ENCODE peak calls at places on chromosomes 5 and 9, in four cellular contexts. One of them, this sample, is unnamed.

GRCh38 chr9:113350338-113350672 is 964 bp downstream of the BSPRY start:
- DNase-seq in AG04450: no peak
- DNase-seq in keratinocyte: no peak
- DNase-seq in psoas muscle: no peak
- DNase-seq in this sample: no peak

GRCh38 chr9:93134018-93134739 is at the start of gene NINJ1:
- DNase-seq in AG04450: no peak
- DNase-seq in psoas muscle: peak
- DNase-seq in keratinocyte: no peak
- DNase-seq in this sample: no peak

GRCh38 chr9:106872641-106873040 is 9.7 kb downstream of the ZNF462 start:
- DNase-seq in AG04450: no peak
- DNase-seq in keratinocyte: no peak
- DNase-seq in psoas muscle: no peak
- DNase-seq in this sample: no peak

GRCh38 chr9:112252194-112252593 is 77.1 kb upstream of the SUSD1 start:
- DNase-seq in keratinocyte: no peak
- DNase-seq in AG04450: no peak
- DNase-seq in psoas muscle: no peak
- DNase-seq in this sample: no peak

GRCh38 chr9:114612272-114612923 is 1.3 kb downstream of the TMEM268 start:
- DNase-seq in keratinocyte: no peak
- DNase-seq in AG04450: no peak
- DNase-seq in psoas muscle: peak
- DNase-seq in this sample: no peak

GRCh38 chr9:131669234-131670172 is 70.4 kb downstream of the RAPGEF1 start:
- DNase-seq in psoas muscle: no peak
- DNase-seq in AG04450: no peak
- DNase-seq in keratinocyte: no peak
- DNase-seq in this sample: no peak

GRCh38 chr5:150278046-150278760 is 11.4 kb downstream of the CAMK2A start:
- DNase-seq in psoas muscle: no peak
- DNase-seq in keratinocyte: no peak
- DNase-seq in AG04450: no peak
- DNase-seq in this sample: no peak

GRCh38 chr5:435961-436640 is 6.9 kb upstream of the EXOC3 start:
- DNase-seq in psoas muscle: peak
- DNase-seq in keratinocyte: no peak
- DNase-seq in AG04450: no peak
- DNase-seq in this sample: no peak

GRCh38 chr5:12016149-12016740 is 112.0 kb upstream of the CTNND2 start:
- DNase-seq in psoas muscle: no peak
- DNase-seq in AG04450: no peak
- DNase-seq in keratinocyte: no peak
- DNase-seq in this sample: peak
- H3K4me3 ChIP-seq in psoas muscle: no peak
- H3K4me3 ChIP-seq in AG04450: no peak
- H3K4me3 ChIP-seq in keratinocyte: no peak
- H3K4me3 ChIP-seq in this sample: no peak

DNA sequence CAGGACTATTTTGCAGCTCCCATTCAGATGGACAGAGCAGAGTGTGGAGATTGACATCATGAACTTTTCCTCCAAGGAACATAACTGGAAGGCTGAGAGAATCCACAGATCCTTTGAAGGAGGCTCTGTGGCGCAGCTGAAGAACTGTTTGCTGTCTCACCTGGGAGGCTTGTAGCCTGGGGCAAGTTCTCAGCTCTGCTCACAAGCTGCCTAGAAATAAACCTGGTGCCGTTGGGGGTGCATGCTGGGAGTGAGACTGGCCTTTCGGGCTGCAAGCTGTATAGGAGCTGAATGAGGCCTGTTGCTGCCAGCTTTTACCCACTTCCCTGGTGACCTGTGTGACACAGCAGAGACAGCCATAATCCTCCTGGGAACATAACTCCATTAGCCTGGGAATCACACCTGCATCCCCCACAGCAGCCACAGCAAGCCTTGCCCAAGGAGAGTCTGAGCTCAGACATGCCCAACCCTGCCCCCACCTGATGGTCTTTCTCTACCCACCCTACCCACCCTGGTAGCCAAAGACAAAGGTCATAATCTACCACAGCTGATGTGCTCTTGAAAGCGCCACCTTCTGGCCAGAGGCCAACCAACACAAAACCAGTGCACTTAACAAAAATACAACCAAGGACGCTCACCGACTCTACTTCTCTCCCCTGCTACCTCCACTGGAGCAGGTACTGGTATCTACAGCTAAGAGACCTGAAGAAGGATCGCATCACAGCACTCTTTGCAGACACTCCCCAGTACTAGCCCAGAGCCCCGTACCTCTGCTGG is 205.1 kb upstream of the MRPS30 start:
- DNase-seq in psoas muscle: no peak
- DNase-seq in keratinocyte: no peak
- DNase-seq in AG04450: no peak
- DNase-seq in this sample: no peak
- TF ChIP-seq CTCF in psoas muscle: no peak
- TF ChIP-seq CTCF in keratinocyte: no peak
- TF ChIP-seq CTCF in AG04450: no peak
- TF ChIP-seq CTCF in this sample: no peak

GRCh38 chr5:77177576-77177975 is 32.9 kb upstream of the PDE8B start:
- DNase-seq in psoas muscle: no peak
- DNase-seq in AG04450: no peak
- DNase-seq in keratinocyte: no peak
- DNase-seq in this sample: no peak

GRCh38 chr5:77181173-77181572 is 29.3 kb upstream of the PDE8B start:
- DNase-seq in keratinocyte: no peak
- DNase-seq in AG04450: no peak
- DNase-seq in psoas muscle: no peak
- DNase-seq in this sample: no peak

GRCh38 chr5:77176429-77176828 is 34.1 kb upstream of the PDE8B start:
- DNase-seq in keratinocyte: no peak
- DNase-seq in psoas muscle: no peak
- DNase-seq in AG04450: no peak
- DNase-seq in this sample: no peak

GRCh38 chr5:77181596-77182304 is 28.7 kb upstream of the PDE8B start:
- DNase-seq in keratinocyte: no peak
- DNase-seq in psoas muscle: no peak
- DNase-seq in AG04450: no peak
- DNase-seq in this sample: no peak

GRCh38 chr5:77180167-77181081 is 30.1 kb upstream of the PDE8B start:
- DNase-seq in psoas muscle: peak
- DNase-seq in AG04450: no peak
- DNase-seq in keratinocyte: no peak
- DNase-seq in this sample: no peak
- H3K4me3 ChIP-seq in psoas muscle: peak
- H3K4me3 ChIP-seq in AG04450: peak
- H3K4me3 ChIP-seq in keratinocyte: no peak
- H3K4me3 ChIP-seq in this sample: peak

GRCh38 chr5:158869092-158869491 is 230.6 kb downstream of the EBF1 start:
- DNase-seq in psoas muscle: no peak
- DNase-seq in AG04450: no peak
- DNase-seq in keratinocyte: no peak
- DNase-seq in this sample: no peak

GRCh38 chr5:158873115-158873514 is 226.6 kb downstream of the EBF1 start:
- DNase-seq in psoas muscle: no peak
- DNase-seq in AG04450: no peak
- DNase-seq in keratinocyte: no peak
- DNase-seq in this sample: no peak

GRCh38 chr5:158874343-158874742 is 225.4 kb downstream of the EBF1 start:
- DNase-seq in keratinocyte: no peak
- DNase-seq in AG04450: no peak
- DNase-seq in psoas muscle: no peak
- DNase-seq in this sample: no peak

GRCh38 chr5:158868570-158868969 is 231.1 kb downstream of the EBF1 start:
- DNase-seq in keratinocyte: no peak
- DNase-seq in AG04450: no peak
- DNase-seq in psoas muscle: no peak
- DNase-seq in this sample: no peak
- TF ChIP-seq CTCF in keratinocyte: no peak
- TF ChIP-seq CTCF in AG04450: no peak
- TF ChIP-seq CTCF in psoas muscle: no peak
- TF ChIP-seq CTCF in this sample: no peak

GRCh38 chr5:115543931-115544370 is 624 bp downstream of the FEM1C start:
- DNase-seq in psoas muscle: peak
- DNase-seq in AG04450: no peak
- DNase-seq in keratinocyte: no peak
- DNase-seq in this sample: peak
- H3K4me3 ChIP-seq in psoas muscle: peak
- H3K4me3 ChIP-seq in AG04450: peak
- H3K4me3 ChIP-seq in keratinocyte: peak
- H3K4me3 ChIP-seq in this sample: peak

DNA sequence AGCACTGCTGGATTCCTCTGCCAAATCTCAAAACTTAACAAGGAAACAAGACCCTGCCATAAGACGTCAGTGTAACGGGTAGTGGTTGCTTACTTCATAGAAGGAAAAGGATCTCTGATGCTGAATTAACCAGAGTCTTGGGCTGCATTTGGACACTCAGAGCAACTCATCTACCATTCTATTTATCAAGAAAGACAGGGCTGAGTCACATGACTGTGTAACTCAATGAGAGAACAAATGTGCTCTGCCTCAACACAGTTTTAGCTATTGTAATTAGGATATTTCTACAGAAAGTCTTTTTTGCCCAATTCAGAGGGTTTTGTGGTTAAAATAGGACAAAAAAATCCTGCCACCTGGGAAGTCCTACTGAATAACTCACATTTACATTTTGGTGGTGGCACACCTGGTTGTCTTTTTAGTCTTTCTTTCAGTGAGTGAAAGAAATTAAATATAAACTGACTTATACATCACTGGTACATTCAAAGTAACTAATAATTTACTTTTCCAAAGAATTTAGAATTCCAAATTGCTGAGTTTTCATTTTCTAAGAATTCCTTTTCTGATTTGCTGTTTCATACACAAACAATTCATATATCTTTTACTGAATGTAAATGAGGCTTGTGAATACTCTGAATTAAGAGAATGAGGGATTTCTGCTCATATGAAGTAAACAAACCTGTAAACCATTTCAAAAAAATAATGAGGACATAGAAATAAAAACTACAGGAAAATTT is 104.4 kb downstream of the MPDZ start:
- DNase-seq in AG04450: no peak
- DNase-seq in keratinocyte: no peak
- DNase-seq in psoas muscle: no peak
- DNase-seq in this sample: no peak
- TF ChIP-seq CTCF in AG04450: no peak
- TF ChIP-seq CTCF in keratinocyte: no peak
- TF ChIP-seq CTCF in psoas muscle: no peak
- TF ChIP-seq CTCF in this sample: no peak

DNA sequence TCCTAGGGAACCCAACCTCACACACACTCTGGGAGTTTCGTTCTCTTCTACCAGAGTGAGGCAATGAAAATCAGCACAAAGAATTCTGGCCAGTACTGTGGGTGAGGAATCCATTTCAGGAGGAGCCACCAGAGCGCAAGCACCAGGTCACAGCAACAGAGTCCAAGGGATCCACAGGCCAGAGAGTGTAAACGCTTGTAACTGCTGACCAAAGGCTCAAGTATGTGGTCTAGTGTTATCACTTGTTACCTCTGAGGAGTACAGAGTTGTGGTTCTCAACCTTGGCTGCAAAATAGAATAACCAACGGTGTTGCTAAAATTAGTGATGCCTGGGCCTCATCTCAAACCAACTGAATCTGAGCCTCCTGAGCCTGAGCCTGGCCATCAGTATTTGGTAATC is 152.5 kb upstream of the ZNF366 start:
- DNase-seq in keratinocyte: no peak
- DNase-seq in psoas muscle: no peak
- DNase-seq in AG04450: no peak
- DNase-seq in this sample: no peak
- H3K4me3 ChIP-seq in keratinocyte: no peak
- H3K4me3 ChIP-seq in psoas muscle: no peak
- H3K4me3 ChIP-seq in AG04450: no peak
- H3K4me3 ChIP-seq in this sample: no peak

This sample was measured in astrocyte of the cerebellum.